ENCODE peak calls at places on chromosomes 6 and 20, in nine cellular contexts. X is H7; Q is activated T-helper 9 cell treated with anti-CD3 and anti-CD28 coated beads, Interleukin-2, amount 50 U/mL, for 16 hours; N is activated CD4-positive, alpha-beta T cell treated with anti-CD3 and anti-CD28 coated beads, Interleukin-2, amount 50 U/mL, for 4 hours; O is putamen; C is iris pigment epithelial cell; P is non-pigmented ciliary epithelial cell; J is HTR-8/SVneo; L is T-cell. F is an unnamed sample.

GRCh38 chr6:89818977-89819335 is 638 bp downstream of the MDN1 start:
- DNase-seq in P (no peak), Q (no peak), X (no peak), N (no peak), C (peak), L (peak), O (peak), J (no peak), F (peak)

GRCh38 chr20:22836877-22837276 is 198.2 kb upstream of the SSTR4 start:
- DNase-seq in C (peak), Q (no peak), L (no peak), X (no peak), P (no peak), O (no peak), J (no peak), N (no peak), F (no peak)

GRCh38 chr6:35427851-35428321 is 24.3 kb upstream of the FANCE start:
- DNase-seq in N (no peak), L (no peak), P (peak), J (peak), Q (no peak), O (no peak), C (peak), X (peak), F (no peak)

GRCh38 chr6:42569102-42570028 is 5.5 kb downstream of the UBR2 start:
- DNase-seq in O (no peak), C (peak), N (no peak), J (no peak), L (no peak), Q (no peak), X (no peak), P (peak), F (no peak)

GRCh38 chr6:33279971-33280511 is 3.1 kb downstream of the B3GALT4 start:
- DNase-seq in N (no peak), P (no peak), X (peak), L (no peak), J (peak), C (peak), Q (no peak), O (no peak), F (peak)

GRCh38 chr20:60255866-60256265 is 297.6 kb downstream of the CDH26 start:
- DNase-seq in X (no peak), J (peak), Q (no peak), C (no peak), O (no peak), L (no peak), N (no peak), P (no peak), F (no peak)

GRCh38 chr6:55886185-55886836 is 10.9 kb upstream of the BMP5 start:
- DNase-seq in X (no peak), N (no peak), C (peak), Q (no peak), O (no peak), L (no peak), P (no peak), J (no peak), F (no peak)

GRCh38 chr6:168180548-168181011 is 101.6 kb upstream of the FRMD1 start:
- DNase-seq in O (no peak), X (peak), L (no peak), Q (no peak), N (no peak), C (no peak), J (no peak), P (no peak), F (no peak)

GRCh38 chr20:58179432-58180099 is 48.9 kb downstream of the ANKRD60 start:
- DNase-seq in C (peak), X (peak), P (no peak), Q (peak), L (peak), N (peak), J (peak), O (peak), F (peak)

GRCh38 chr20:59515013-59515905 is 89.1 kb upstream of the PHACTR3 start:
- DNase-seq in N (no peak), C (peak), L (no peak), X (peak), O (peak), P (peak), Q (no peak), J (peak), F (peak)

GRCh38 chr6:139474145-139475108 is 100.0 kb upstream of the CITED2 start:
- DNase-seq in O (no peak), J (no peak), L (no peak), N (no peak), P (no peak), C (peak), X (peak), Q (no peak), F (no peak)

GRCh38 chr6:106377061-106377540 is 16.6 kb downstream of the CRYBG1 start:
- DNase-seq in C (peak), P (no peak), O (no peak), X (no peak), Q (no peak), N (no peak), L (no peak), J (no peak), F (no peak)

GRCh38 chr6:72858204-72858603 is 236.3 kb downstream of the KCNQ5 start:
- DNase-seq in C (no peak), X (no peak), Q (no peak), L (no peak), N (no peak), O (no peak), P (no peak), J (no peak), F (no peak)

GRCh38 chr20:9035129-9035528 is 33.8 kb upstream of the PLCB4 start:
- DNase-seq in N (no peak), O (no peak), C (peak), P (peak), Q (no peak), X (no peak), L (no peak), J (peak), F (peak)